ENCODE peak calls at places on chromosomes 11 and 22, in ten cellular contexts. F is PC-3, B is upper lobe of left lung, S is neural progenitor cell, D is left lung, J is right lobe of liver, Q is H1, M is tibial artery, Z is uterus, W is sigmoid colon. U is an unnamed sample.

GRCh38 chr11:95762513-95762912 is 27.1 kb downstream of the FAM76B start:
- DNase-seq in F (no peak), B (no peak), S (no peak), D (no peak), J (no peak), Q (no peak), M (no peak), Z (no peak), W (no peak), U (no peak)

GRCh38 chr11:37449146-37449545 is 851.1 kb upstream of the RAG2 start:
- DNase-seq in F (peak; percentile 81), B (no peak), S (peak; percentile 62), D (no peak), J (no peak), Q (no peak), M (no peak), Z (no peak), W (no peak), U (no peak)

GRCh38 chr11:12876988-12877387 is 132.1 kb upstream of the RASSF10 start:
- DNase-seq in F (no peak), B (no peak), S (no peak), D (no peak), J (no peak), Q (no peak), M (no peak), Z (no peak), W (no peak), U (no peak)

GRCh38 chr11:14623036-14623435 is 20.6 kb upstream of the PDE3B start:
- DNase-seq in F (no peak), B (no peak), S (peak; percentile 12), D (no peak), J (no peak), Q (no peak), M (no peak), Z (no peak), W (no peak), U (no peak)

GRCh38 chr22:39463931-39464390 is 7.1 kb downstream of the MGAT3 start:
- DNase-seq in F (no peak), B (peak; percentile 89), S (no peak), D (no peak), J (peak; percentile 89), Q (no peak), M (no peak), Z (no peak), W (no peak), U (no peak)

GRCh38 chr11:107799245-107799859 is 59.2 kb downstream of the SLC35F2 start:
- DNase-seq in F (peak; percentile 94), B (no peak), S (peak; percentile 68), D (no peak), J (peak; percentile 61), Q (peak; percentile 82), M (peak; percentile 82), Z (peak; percentile 71), W (peak; percentile 81), U (peak; percentile 35)

GRCh38 chr22:17570851-17571631 is 7.7 kb downstream of the SLC25A18 start:
- DNase-seq in F (no peak), B (peak; percentile 83), S (no peak), D (no peak), J (peak; percentile 70), Q (no peak), M (peak; percentile 78), Z (peak; percentile 92), W (peak; percentile 98), U (no peak)

GRCh38 chr11:116927163-116927772 is 89.8 kb upstream of the APOA1 start:
- DNase-seq in F (peak; percentile 39), B (no peak), S (no peak), D (no peak), J (no peak), Q (no peak), M (no peak), Z (no peak), W (no peak), U (no peak)

GRCh38 chr11:17753153-17753552 is 18.6 kb downstream of the KCNC1 start:
- DNase-seq in F (no peak), B (no peak), S (no peak), D (peak; percentile 58), J (peak; percentile 36), Q (no peak), M (no peak), Z (no peak), W (no peak), U (no peak)

GRCh38 chr22:46267431-46268279 is at the start of gene TTC38:
- DNase-seq in F (peak; percentile 81), B (peak; percentile 97), S (peak; percentile 79), D (peak; percentile 96), J (peak; percentile 97), Q (peak; percentile 82), M (peak; percentile 92), Z (peak; percentile 90), W (peak; percentile 96), U (peak; percentile 46)

GRCh38 chr11:15106201-15106965 is 8.3 kb upstream of the INSC start:
- DNase-seq in F (peak; percentile 60), B (no peak), S (peak; percentile 42), D (no peak), J (no peak), Q (no peak), M (no peak), Z (no peak), W (no peak), U (no peak)

GRCh38 chr11:118128310-118128709 is 24.3 kb downstream of the SCN4B start:
- DNase-seq in F (no peak), B (no peak), S (no peak), D (no peak), J (no peak), Q (no peak), M (no peak), Z (no peak), W (no peak), U (no peak)

GRCh38 chr11:134332189-134332631 is 422 bp downstream of the GLB1L2 start:
- DNase-seq in F (no peak), B (peak; percentile 85), S (peak; percentile 75), D (no peak), J (no peak), Q (peak; percentile 70), M (no peak), Z (no peak), W (peak; percentile 74), U (no peak)

GRCh38 chr11:29816359-29816758 is 200.5 kb downstream of the KCNA4 start:
- DNase-seq in F (no peak), B (no peak), S (no peak), D (no peak), J (no peak), Q (no peak), M (no peak), Z (no peak), W (no peak), U (no peak)

GRCh38 chr22:23233746-23234408 is 53.6 kb downstream of the BCR start:
- DNase-seq in F (peak; percentile 8), B (no peak), S (no peak), D (no peak), J (no peak), Q (no peak), M (no peak), Z (peak; percentile 37), W (no peak), U (no peak)

GRCh38 chr22:48955351-48956311 is 872.0 kb downstream of the BRD1 start:
- DNase-seq in F (no peak), B (peak; percentile 72), S (no peak), D (peak; percentile 67), J (no peak), Q (peak; percentile 42), M (peak; percentile 12), Z (peak; percentile 3), W (no peak), U (no peak)
- H3K9me3 ChIP-seq in F (no peaks in the 10 kb centered on the region), B (no peaks in the 10 kb centered on the region), S (no peaks in the 10 kb centered on the region), D (no peaks in the 10 kb centered on the region), J (no peaks in the 10 kb centered on the region), Q (no peaks in the 10 kb centered on the region), M (no peaks in the 10 kb centered on the region), Z (no peaks in the 10 kb centered on the region), W (no peaks in the 10 kb centered on the region), U (no peaks in the 10 kb centered on the region)

GRCh38 chr11:75560644-75561043 is 1.4 kb upstream of the SERPINH1 start:
- DNase-seq in F (no peak), B (no peak), S (no peak), D (no peak), J (no peak), Q (no peak), M (no peak), Z (no peak), W (no peak), U (no peak)
- H3K4me1 ChIP-seq in F (peaks cover 27% of the 10 kb centered on the region), B (peaks cover 70% of the 10 kb centered on the region), S (peaks cover 53% of the 10 kb centered on the region), D (peaks cover 46% of the 10 kb centered on the region), J (no peaks in the 10 kb centered on the region), Q (peaks cover 10% of the 10 kb centered on the region), M (no peaks in the 10 kb centered on the region), Z (peaks cover 21% of the 10 kb centered on the region), W (peaks cover 78% of the 10 kb centered on the region), U (peaks cover 22% of the 10 kb centered on the region)

GRCh38 chr11:65643971-65644370 is 6.1 kb downstream of the SIPA1 start:
- DNase-seq in F (peak; percentile 22), B (no peak), S (no peak), D (no peak), J (no peak), Q (no peak), M (no peak), Z (no peak), W (no peak), U (no peak)
- H3K27ac ChIP-seq in F (no peak overlapping the region), B (no peak overlapping the region), S (no peak overlapping the region), D (no peak overlapping the region), J (no peak overlapping the region), Q (no peak overlapping the region), M (no peak overlapping the region), Z (no peak overlapping the region), W (no peak overlapping the region), U (no peak overlapping the region)

GRCh38 chr11:47891886-47892285 is 43.7 kb upstream of the NUP160 start:
- DNase-seq in F (no peak), B (no peak), S (no peak), D (no peak), J (no peak), Q (no peak), M (no peak), Z (no peak), W (no peak), U (no peak)

GRCh38 chr11:47881145-47881544 is 33.0 kb upstream of the NUP160 start:
- DNase-seq in F (no peak), B (no peak), S (no peak), D (no peak), J (no peak), Q (no peak), M (peak; percentile 51), Z (no peak), W (peak; percentile 65), U (no peak)

GRCh38 chr11:47889714-47890441 is 41.7 kb upstream of the NUP160 start:
- DNase-seq in F (no peak), B (no peak), S (no peak), D (no peak), J (no peak), Q (no peak), M (no peak), Z (no peak), W (no peak), U (no peak)

GRCh38 chr11:47887910-47888569 is 39.9 kb upstream of the NUP160 start:
- DNase-seq in F (no peak), B (no peak), S (no peak), D (no peak), J (no peak), Q (no peak), M (no peak), Z (no peak), W (no peak), U (peak; percentile 78)

DNA sequence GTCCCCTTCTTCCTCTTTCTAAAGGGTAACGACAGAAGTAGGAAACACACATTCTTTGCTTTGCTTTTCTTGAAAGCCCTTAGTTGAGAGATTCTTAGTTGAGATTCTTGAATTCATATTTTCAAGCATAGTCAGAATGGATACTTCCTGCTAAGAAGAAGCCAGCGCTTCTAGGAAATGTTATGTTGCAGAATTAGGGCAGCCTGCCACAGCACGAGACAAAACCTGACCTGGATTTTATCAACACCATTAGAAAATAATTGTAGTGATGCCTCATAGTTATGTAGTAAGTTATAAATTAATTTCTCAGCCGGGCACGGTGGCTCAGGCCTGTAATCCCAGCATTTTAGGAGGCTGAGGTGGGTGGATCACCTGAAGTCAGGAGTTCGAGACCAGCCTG is 37.9 kb upstream of the NUP160 start:
- DNase-seq in F (no peak), B (no peak), S (no peak), D (no peak), J (no peak), Q (no peak), M (peak; percentile 51), Z (no peak), W (peak; percentile 71), U (peak; percentile 23)
- H3K9me3 ChIP-seq in F (no peaks in the 10 kb centered on the region), B (no peaks in the 10 kb centered on the region), S (no peaks in the 10 kb centered on the region), D (no peaks in the 10 kb centered on the region), J (no peaks in the 10 kb centered on the region), Q (no peaks in the 10 kb centered on the region), M (no peaks in the 10 kb centered on the region), Z (no peaks in the 10 kb centered on the region), W (no peaks in the 10 kb centered on the region), U (no peaks in the 10 kb centered on the region)